ENCODE peak calls at places on chromosomes 6 and 20, in four cellular contexts. Q, E, W and K are unnamed samples.

GRCh38 chr6:3347237-3347636 is 88.5 kb downstream of the PSMG4 start:
- DNase-seq in E (no peak), W (no peak), Q (no peak), K (no peak)

GRCh38 chr6:25331085-25331685 is 52.0 kb downstream of the CARMIL1 start:
- DNase-seq in Q (no peak), W (no peak), E (no peak), K (no peak)

GRCh38 chr6:168247456-168248147 is 72.0 kb downstream of the DACT2 start:
- DNase-seq in W (peak; percentile 36), E (no peak), Q (no peak), K (no peak)

GRCh38 chr6:137480431-137480830 is 13.8 kb downstream of the OLIG3 start:
- DNase-seq in Q (no peak), E (no peak), W (no peak), K (no peak)

GRCh38 chr6:15320683-15321082 is 74.8 kb downstream of the JARID2 start:
- DNase-seq in E (no peak), Q (no peak), W (peak; percentile 36), K (no peak)

GRCh38 chr20:51985013-51985415 is 182.7 kb upstream of the SALL4 start:
- DNase-seq in E (no peak), W (peak; percentile 82), Q (no peak), K (no peak)

GRCh38 chr20:42204261-42204660 is 586.1 kb upstream of the CHD6 start:
- DNase-seq in W (peak; percentile 6), E (no peak), Q (peak; percentile 27), K (no peak)

GRCh38 chr6:150593119-150593518 is 6.6 kb upstream of the PLEKHG1 start:
- DNase-seq in E (no peak), W (no peak), Q (no peak), K (no peak)

GRCh38 chr6:35484921-35485392 is 11.9 kb downstream of the TEAD3 start:
- DNase-seq in E (no peak), Q (no peak), W (no peak), K (no peak)

GRCh38 chr6:131967948-131968347 is 16.8 kb upstream of the CCN2 start:
- DNase-seq in Q (no peak), E (no peak), W (no peak), K (no peak)

GRCh38 chr6:75791881-75792280 is 42.8 kb downstream of the MYO6 start:
- DNase-seq in W (no peak), Q (no peak), E (no peak), K (no peak)

GRCh38 chr20:474581-474980 is 12.2 kb upstream of the TBC1D20 start:
- DNase-seq in W (no peak), Q (no peak), E (no peak), K (no peak)

GRCh38 chr6:26234421-26235239 is 130.4 kb upstream of the BTN3A2 start:
- DNase-seq in Q (peak; percentile 78), E (no peak), W (peak; percentile 89), K (no peak)

GRCh38 chr6:166415306-166415705 is 32.6 kb upstream of the MPC1 start:
- DNase-seq in E (no peak), Q (no peak), W (no peak), K (no peak)

GRCh38 chr20:50242863-50243609 is 52.4 kb downstream of the CEBPB start:
- DNase-seq in W (no peak), E (no peak), Q (no peak), K (no peak)

GRCh38 chr20:58868795-58869194 is 16.3 kb downstream of the GNAS start:
- DNase-seq in W (no peak), E (no peak), Q (no peak), K (no peak)

GRCh38 chr6:139240161-139241010 is 51.4 kb downstream of the TXLNB start:
- DNase-seq in E (peak; percentile 83), W (no peak), Q (no peak), K (no peak)

GRCh38 chr6:10617008-10617696 is 77.3 kb downstream of the C6orf52 start:
- DNase-seq in E (no peak), Q (no peak), W (no peak), K (no peak)

GRCh38 chr6:122996797-122997520 is 924 bp downstream of the CLVS2 start:
- DNase-seq in Q (no peak), W (no peak), E (no peak), K (no peak)
- TF ChIP-seq CTCF in Q (no peak), W (no peak), E (no peak), K (no peak)

GRCh38 chr6:142551145-142551811 is 249.5 kb downstream of the ADGRG6 start:
- DNase-seq in W (peak; percentile 6), E (no peak), Q (no peak), K (no peak)
- TF ChIP-seq CTCF in W (no peak), E (no peak), Q (no peak), K (peak; percentile 22)

GRCh38 chr6:163469459-163469858 is 54.9 kb downstream of the QKI start:
- DNase-seq in E (no peak), Q (no peak), W (no peak), K (no peak)
- TF ChIP-seq CTCF in E (no peak), Q (no peak), W (no peak), K (no peak)

GRCh38 chr6:30071081-30071818 is 4.3 kb downstream of the PPP1R11 start:
- DNase-seq in Q (peak; percentile 69), E (no peak), W (no peak), K (no peak)
- TF ChIP-seq CTCF in Q (peak; percentile 33), E (no peak), W (no peak), K (peak; percentile 33)

DNA sequence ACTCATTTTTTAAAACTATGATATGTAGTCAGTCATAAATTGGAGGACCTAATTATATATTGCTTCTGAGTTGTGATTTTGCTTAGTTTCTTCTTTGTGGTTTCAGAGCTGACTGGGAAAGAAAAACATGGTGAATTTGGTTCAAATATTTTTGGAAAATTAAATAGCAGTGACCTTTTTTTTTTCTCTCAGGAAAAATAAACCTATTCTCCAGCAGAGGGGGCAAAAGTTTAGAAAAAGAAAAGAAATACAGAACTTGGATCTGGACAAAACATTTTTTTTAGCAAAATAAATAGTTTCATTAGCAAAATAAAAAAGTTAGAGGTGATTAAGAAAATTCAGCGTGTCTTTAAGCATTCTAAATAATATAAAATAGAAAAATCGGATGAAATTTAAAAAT is 10.2 kb downstream of the COL10A1 start:
- DNase-seq in W (no peak), Q (no peak), E (no peak), K (no peak)
- TF ChIP-seq CTCF in W (peak; percentile 39), Q (peak; percentile 36), E (peak; percentile 61), K (peak; percentile 84)

GRCh38 chr20:61096463-61096862 is 155.6 kb upstream of the CDH4 start:
- DNase-seq in Q (no peak), W (no peak), E (no peak), K (no peak)

GRCh38 chr20:61094581-61094980 is 157.5 kb upstream of the CDH4 start:
- DNase-seq in Q (no peak), W (no peak), E (no peak), K (no peak)

GRCh38 chr20:61092199-61092598 is 159.9 kb upstream of the CDH4 start:
- DNase-seq in E (no peak), W (no peak), Q (no peak), K (no peak)
- TF ChIP-seq CTCF in E (no peak), W (no peak), Q (no peak), K (no peak)

GRCh38 chr6:158798311-158798710 is 20.9 kb downstream of the EZR start:
- DNase-seq in E (no peak), Q (no peak), W (no peak), K (no peak)

GRCh38 chr6:158797331-158798202 is 21.6 kb downstream of the EZR start:
- DNase-seq in E (no peak), Q (peak; percentile 70), W (no peak), K (no peak)

GRCh38 chr6:158796353-158796752 is 22.8 kb downstream of the EZR start:
- DNase-seq in Q (no peak), W (no peak), E (no peak), K (no peak)

GRCh38 chr6:158801655-158802294 is 17.4 kb downstream of the EZR start:
- DNase-seq in W (no peak), E (no peak), Q (no peak), K (no peak)

DNA sequence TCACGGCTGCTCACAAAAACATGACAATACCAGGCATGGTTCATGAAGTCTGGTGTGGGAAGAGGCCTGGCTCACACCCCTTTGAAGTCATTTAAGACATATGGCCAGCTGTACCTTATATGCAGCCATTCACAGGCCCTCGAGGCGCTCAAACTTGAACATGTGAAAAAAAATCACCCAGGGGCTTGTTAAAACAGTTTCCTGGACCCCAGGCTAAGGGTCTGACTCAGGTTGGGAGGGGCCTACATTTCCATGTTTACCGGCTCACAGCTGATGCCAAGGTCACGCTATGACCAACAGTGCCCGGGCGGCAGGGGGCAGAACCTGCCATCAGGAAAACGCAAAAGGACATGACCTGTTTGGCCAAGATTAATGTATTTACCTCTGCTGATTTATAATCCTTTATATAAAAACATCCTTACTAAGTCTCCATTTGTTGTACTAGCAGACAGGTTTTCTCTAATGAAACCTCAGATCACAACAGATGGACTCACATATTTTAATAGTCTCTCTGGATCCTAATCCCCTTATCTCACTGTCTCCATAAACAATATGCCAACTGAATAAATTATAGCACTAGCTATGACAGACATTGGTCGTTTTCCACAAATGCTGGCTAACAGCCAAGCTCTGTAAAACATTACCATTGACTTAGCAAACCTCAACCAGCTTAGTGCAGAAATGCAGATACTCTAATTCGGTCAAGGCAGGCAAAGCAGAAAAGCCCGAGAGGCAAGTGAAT is 19.9 kb downstream of the EZR start:
- DNase-seq in Q (no peak), E (no peak), W (peak; percentile 72), K (no peak)
- TF ChIP-seq CTCF in Q (no peak), E (no peak), W (peak; percentile 29), K (no peak)